ENCODE peak calls at places on chromosomes 4 and X, in six cellular contexts. T, G, Z, L, X and W are unnamed samples.

GRCh38 chr4:163527172-163527571 is 32.7 kb downstream of the TMA16 start:
- DNase-seq in T (no peak), G (no peak), Z (no peak), L (no peak), X (no peak), W (no peak)

GRCh38 chrX:38278682-38279081 is 48.6 kb downstream of the RPGR start:
- DNase-seq in T (no peak), G (no peak), Z (peak; percentile 26), L (no peak), X (no peak), W (no peak)

GRCh38 chrX:44675364-44676024 is 132.8 kb upstream of the FUNDC1 start:
- DNase-seq in T (no peak), G (peak; percentile 67), Z (peak; percentile 53), L (no peak), X (no peak), W (no peak)

GRCh38 chrX:39645059-39645895 is 452.5 kb downstream of the BCOR start:
- DNase-seq in T (no peak), G (peak; percentile 87), Z (peak; percentile 32), L (no peak), X (no peak), W (no peak)

GRCh38 chr4:105451346-105451745 is 22.5 kb downstream of the PPA2 start:
- DNase-seq in T (no peak), G (no peak), Z (no peak), L (no peak), X (no peak), W (no peak)

GRCh38 chr4:19776929-19777328 is 474.8 kb upstream of the SLIT2 start:
- DNase-seq in T (no peak), G (no peak), Z (peak; percentile 48), L (no peak), X (no peak), W (no peak)

GRCh38 chr4:57037982-57038604 is 59.4 kb downstream of the POLR2B start:
- DNase-seq in T (peak; percentile 46), G (peak; percentile 82), Z (peak; percentile 80), L (peak; percentile 79), X (no peak), W (no peak)

GRCh38 chr4:22434895-22435294 is 81.0 kb downstream of the ADGRA3 start:
- DNase-seq in T (peak; percentile 58), G (no peak), Z (peak; percentile 48), L (no peak), X (no peak), W (no peak)

GRCh38 chrX:17442898-17443297 is 67.9 kb downstream of the NHS start:
- DNase-seq in T (no peak), G (no peak), Z (peak; percentile 21), L (no peak), X (no peak), W (no peak)

GRCh38 chr4:92100980-92101379 is 202.8 kb upstream of the GRID2 start:
- DNase-seq in T (no peak), G (no peak), Z (peak; percentile 30), L (no peak), X (no peak), W (no peak)

GRCh38 chrX:40152706-40153334 is 55.1 kb upstream of the BCOR start:
- DNase-seq in T (no peak), G (peak; percentile 77), Z (peak; percentile 50), L (peak; percentile 86), X (no peak), W (no peak)

GRCh38 chr4:48243429-48243828 is 26.2 kb downstream of the TEC start:
- DNase-seq in T (no peak), G (no peak), Z (no peak), L (no peak), X (no peak), W (no peak)

GRCh38 chr4:129344058-129344457 is 248.1 kb downstream of the C4orf33 start:
- DNase-seq in T (no peak), G (no peak), Z (peak; percentile 71), L (no peak), X (no peak), W (no peak)

GRCh38 chr4:73152893-73153292 is 83.4 kb upstream of the COX18 start:
- DNase-seq in T (no peak), G (no peak), Z (no peak), L (no peak), X (no peak), W (no peak)

GRCh38 chr4:176622251-176622968 is 170.3 kb downstream of the VEGFC start:
- DNase-seq in T (no peak), G (no peak), Z (peak; percentile 23), L (no peak), X (no peak), W (no peak)

GRCh38 chr4:53963786-53964185 is 100.6 kb downstream of the CHIC2 start:
- DNase-seq in T (no peak), G (no peak), Z (no peak), L (no peak), X (no peak), W (no peak)

GRCh38 chr4:89640620-89641366 is 196.2 kb downstream of the SNCA start:
- DNase-seq in T (peak; percentile 63), G (no peak), Z (peak; percentile 10), L (no peak), X (no peak), W (no peak)

GRCh38 chrX:45011131-45011530 is 138.1 kb downstream of the KDM6A start:
- DNase-seq in T (no peak), G (no peak), Z (peak; percentile 85), L (no peak), X (no peak), W (no peak)

GRCh38 chrX:54042609-54043010 is 1.7 kb downstream of the PHF8 start:
- DNase-seq in T (peak; percentile 35), G (peak; percentile 68), Z (peak; percentile 67), L (peak; percentile 82), X (peak; percentile 55), W (peak; percentile 8)

GRCh38 chr4:121764702-121765367 is at the start of gene SMIM43:
- DNase-seq in T (peak; percentile 13), G (no peak), Z (no peak), L (no peak), X (no peak), W (no peak)

GRCh38 chr4:19095491-19096046 is 1074.0 kb upstream of the LCORL start:
- DNase-seq in T (no peak), G (no peak), Z (no peak), L (no peak), X (no peak), W (no peak)

GRCh38 chr4:129545599-129546278 is 449.8 kb downstream of the C4orf33 start:
- DNase-seq in T (no peak), G (peak; percentile 91), Z (peak; percentile 5), L (peak; percentile 75), X (no peak), W (no peak)

DNA sequence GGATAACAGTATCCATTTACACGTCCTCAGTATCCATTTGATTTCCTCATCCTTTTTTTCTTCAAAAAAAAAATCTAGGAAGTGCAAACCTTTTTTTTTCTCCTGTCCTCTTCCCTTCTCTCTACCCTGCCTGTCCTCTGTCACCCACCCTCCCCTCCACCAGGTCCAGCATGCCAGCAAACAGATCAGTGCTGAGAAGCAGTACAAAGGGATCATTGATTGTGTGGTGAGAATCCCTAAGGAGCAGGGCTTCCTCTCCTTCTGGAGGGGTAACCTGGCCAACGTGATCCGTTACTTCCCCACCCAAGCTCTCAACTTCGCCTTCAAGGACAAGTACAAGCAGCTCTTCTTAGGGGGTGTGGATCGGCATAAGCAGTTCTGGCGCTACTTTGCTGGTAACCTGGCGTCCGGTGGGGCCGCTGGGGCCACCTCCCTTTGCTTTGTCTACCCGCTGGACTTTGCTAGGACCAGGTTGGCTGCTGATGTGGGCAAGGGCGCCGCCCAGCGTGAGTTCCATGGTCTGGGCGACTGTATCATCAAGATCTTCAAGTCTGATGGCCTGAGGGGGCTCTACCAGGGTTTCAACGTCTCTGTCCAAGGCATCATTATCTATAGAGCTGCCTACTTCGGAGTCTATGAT is 1.7 kb downstream of the SLC25A4 start:
- DNase-seq in T (no peak), G (no peak), Z (no peak), L (no peak), X (no peak), W (no peak)
- H3K4me1 ChIP-seq in T (peaks cover 3% of the 10 kb centered on the region), G (no peaks in the 10 kb centered on the region), Z (peaks cover 13% of the 10 kb centered on the region), L (peaks cover 30% of the 10 kb centered on the region), X (peaks cover 15% of the 10 kb centered on the region), W (peaks cover 5% of the 10 kb centered on the region)

GRCh38 chr4:1112174-1112820 is 1.1 kb downstream of the RNF212 start:
- DNase-seq in T (no peak), G (no peak), Z (no peak), L (no peak), X (no peak), W (no peak)
- H3K27me3 ChIP-seq in T (no peaks in the 10 kb centered on the region), G (peaks cover 21% of the 10 kb centered on the region), Z (peaks cover 8% of the 10 kb centered on the region), L (peaks cover 64% of the 10 kb centered on the region), X (no peaks in the 10 kb centered on the region), W (no peaks in the 10 kb centered on the region)

GRCh38 chrX:68696267-68696666 is 48.8 kb downstream of the STARD8 start:
- DNase-seq in T (no peak), G (no peak), Z (no peak), L (peak; percentile 71), X (no peak), W (no peak)

GRCh38 chrX:68693481-68694410 is 46.3 kb downstream of the STARD8 start:
- DNase-seq in T (peak; percentile 76), G (peak; percentile 90), Z (peak; percentile 29), L (peak; percentile 87), X (no peak), W (no peak)

GRCh38 chrX:68692651-68693050 is 45.2 kb downstream of the STARD8 start:
- DNase-seq in T (no peak), G (no peak), Z (peak; percentile 6), L (no peak), X (no peak), W (no peak)

GRCh38 chrX:68695206-68695845 is 47.9 kb downstream of the STARD8 start:
- DNase-seq in T (no peak), G (no peak), Z (no peak), L (peak; percentile 57), X (no peak), W (no peak)

GRCh38 chrX:68694429-68695205 is 47.2 kb downstream of the STARD8 start:
- DNase-seq in T (no peak), G (no peak), Z (no peak), L (no peak), X (no peak), W (no peak)
- H3K4me3 ChIP-seq in T (peak overlapping the region; percentile 59), G (peak overlapping the region; percentile 57), Z (no peak overlapping the region), L (peak overlapping the region; percentile 41), X (no peak overlapping the region), W (no peak overlapping the region)

GRCh38 chr4:139907001-139907809 is 241.6 kb downstream of the MGST2 start:
- DNase-seq in T (no peak), G (no peak), Z (peak; percentile 2), L (no peak), X (no peak), W (no peak)

GRCh38 chr4:139904406-139904805 is 238.8 kb downstream of the MGST2 start:
- DNase-seq in T (no peak), G (no peak), Z (no peak), L (no peak), X (no peak), W (no peak)

GRCh38 chr4:139902328-139903217 is 237.0 kb downstream of the MGST2 start:
- DNase-seq in T (no peak), G (no peak), Z (peak; percentile 20), L (no peak), X (no peak), W (no peak)

GRCh38 chr4:139903845-139904244 is 238.2 kb downstream of the MGST2 start:
- DNase-seq in T (no peak), G (no peak), Z (no peak), L (no peak), X (no peak), W (no peak)

DNA sequence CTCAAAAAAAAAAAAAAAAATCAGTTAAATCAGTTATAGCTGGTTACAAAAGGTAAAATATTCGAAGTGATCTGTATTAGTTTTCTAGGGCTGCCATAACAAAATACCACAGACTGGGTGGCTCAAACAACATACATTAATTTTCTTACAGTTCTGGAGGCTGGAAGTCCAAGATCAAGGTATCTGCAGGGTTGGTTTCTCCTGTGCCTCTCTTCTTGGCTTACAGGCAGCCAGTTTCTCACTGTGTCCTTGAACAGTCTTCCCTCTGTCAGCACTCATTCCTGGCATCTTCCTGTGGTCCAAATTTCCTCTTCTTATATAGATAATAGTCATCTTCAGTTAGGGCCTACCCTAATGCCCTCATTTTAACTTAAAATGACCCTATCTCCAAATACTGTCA is 239.9 kb downstream of the MGST2 start:
- DNase-seq in T (no peak), G (no peak), Z (no peak), L (no peak), X (no peak), W (no peak)
- H3K4me1 ChIP-seq in T (no peaks in the 10 kb centered on the region), G (no peaks in the 10 kb centered on the region), Z (peaks cover 18% of the 10 kb centered on the region), L (peaks cover 5% of the 10 kb centered on the region), X (no peaks in the 10 kb centered on the region), W (no peaks in the 10 kb centered on the region)